ENCODE peak calls at places on chromosomes 3 and 15, in ten cellular contexts. N is cardiac muscle cell, K is fibroblast of lung, B is ascending aorta, F is uterus, S is GM06990, M is mammary epithelial cell, U is GM12878, R is heart left ventricle, H is thoracic aorta. E is an unnamed sample.

GRCh38 chr3:17686613-17687012 is 55.8 kb downstream of the TBC1D5 start:
- DNase-seq in N (peak; percentile 36), K (peak; percentile 15), B (no peak), F (no peak), S (no peak), M (no peak), U (no peak), R (no peak), H (no peak), E (no peak)

GRCh38 chr3:38366082-38366481 is 19.5 kb downstream of the XYLB start:
- DNase-seq in N (no peak), K (no peak), B (no peak), F (no peak), S (no peak), M (peak; percentile 57), U (no peak), R (no peak), H (no peak), E (no peak)

GRCh38 chr15:43370310-43370974 is 401 bp downstream of the ZSCAN29 start:
- DNase-seq in N (peak; percentile 39), K (peak; percentile 36), B (peak; percentile 63), F (no peak), S (no peak), M (peak; percentile 12), U (no peak), R (no peak), H (no peak), E (no peak)

GRCh38 chr3:47577583-47578118 is 1.0 kb downstream of the CSPG5 start:
- DNase-seq in N (no peak), K (no peak), B (peak; percentile 63), F (peak; percentile 19), S (no peak), M (no peak), U (no peak), R (no peak), H (no peak), E (peak; percentile 67)

GRCh38 chr3:8494332-8494731 is 7.3 kb upstream of the LMCD1 start:
- DNase-seq in N (no peak), K (no peak), B (no peak), F (no peak), S (no peak), M (no peak), U (no peak), R (no peak), H (no peak), E (no peak)

GRCh38 chr3:197309528-197310361 is 11.3 kb upstream of the DLG1 start:
- DNase-seq in N (peak; percentile 93), K (peak; percentile 95), B (no peak), F (no peak), S (no peak), M (peak; percentile 84), U (no peak), R (no peak), H (no peak), E (no peak)

GRCh38 chr15:69524296-69524695 is 71.7 kb downstream of the RPLP1 start:
- DNase-seq in N (no peak), K (no peak), B (no peak), F (no peak), S (no peak), M (no peak), U (no peak), R (no peak), H (no peak), E (no peak)

GRCh38 chr3:28326458-28326926 is 22.0 kb upstream of the ZCWPW2 start:
- DNase-seq in N (no peak), K (no peak), B (no peak), F (no peak), S (peak; percentile 9), M (no peak), U (peak; percentile 38), R (no peak), H (no peak), E (no peak)

GRCh38 chr3:189324538-189325138 is 152.9 kb downstream of the TPRG1 start:
- DNase-seq in N (peak; percentile 70), K (peak; percentile 68), B (peak; percentile 65), F (no peak), S (peak; percentile 85), M (peak; percentile 99), U (peak; percentile 94), R (no peak), H (no peak), E (no peak)

GRCh38 chr3:8769088-8769822 is at the start of gene OXTR:
- DNase-seq in N (peak; percentile 84), K (peak; percentile 69), B (peak; percentile 67), F (peak; percentile 61), S (peak; percentile 84), M (peak; percentile 70), U (no peak), R (peak; percentile 84), H (no peak), E (no peak)

GRCh38 chr15:63598467-63599400 is 1.5 kb downstream of the FBXL22 start:
- DNase-seq in N (peak; percentile 9), K (peak; percentile 26), B (peak; percentile 84), F (peak; percentile 56), S (no peak), M (no peak), U (no peak), R (no peak), H (no peak), E (peak; percentile 49)

GRCh38 chr3:129022995-129023332 is 21.9 kb downstream of the EFCC1 start:
- DNase-seq in N (no peak), K (no peak), B (no peak), F (no peak), S (no peak), M (no peak), U (no peak), R (no peak), H (no peak), E (no peak)

GRCh38 chr3:129023909-129024308 is 22.8 kb downstream of the EFCC1 start:
- DNase-seq in N (no peak), K (peak; percentile 31), B (no peak), F (no peak), S (no peak), M (no peak), U (no peak), R (no peak), H (no peak), E (no peak)

GRCh38 chr3:129021140-129021551 is 20.0 kb downstream of the EFCC1 start:
- DNase-seq in N (no peak), K (peak; percentile 74), B (no peak), F (no peak), S (no peak), M (no peak), U (no peak), R (no peak), H (no peak), E (no peak)

GRCh38 chr3:129020691-129021090 is 19.6 kb downstream of the EFCC1 start:
- DNase-seq in N (no peak), K (no peak), B (no peak), F (no peak), S (no peak), M (no peak), U (no peak), R (no peak), H (no peak), E (no peak)

GRCh38 chr3:129022114-129022994 is 21.2 kb downstream of the EFCC1 start:
- DNase-seq in N (peak; percentile 90), K (peak; percentile 92), B (no peak), F (peak; percentile 84), S (no peak), M (no peak), U (no peak), R (peak; percentile 91), H (no peak), E (peak; percentile 90)
- H3K27me3 ChIP-seq in N (peaks cover 3% of the 10 kb centered on the region), K (peaks cover 14% of the 10 kb centered on the region), B (no peaks in the 10 kb centered on the region), F (no peaks in the 10 kb centered on the region), S (no peaks in the 10 kb centered on the region), M (no peaks in the 10 kb centered on the region), U (no peaks in the 10 kb centered on the region), R (no peaks in the 10 kb centered on the region), H (no peaks in the 10 kb centered on the region), E (no peaks in the 10 kb centered on the region)

GRCh38 chr3:186487819-186488218 is 56.4 kb downstream of the CRYGS start:
- DNase-seq in N (no peak), K (peak; percentile 6), B (no peak), F (no peak), S (no peak), M (no peak), U (no peak), R (no peak), H (no peak), E (no peak)
- TF ChIP-seq CTCF in N (no peak), K (no peak), B (no peak), F (no peak), S (no peak), M (no peak), U (no peak), R (peak; percentile 43), H (no peak), E (no peak)

GRCh38 chr3:55524565-55525244 is 37.6 kb upstream of the WNT5A start:
- DNase-seq in N (peak; percentile 55), K (peak; percentile 31), B (no peak), F (no peak), S (no peak), M (peak; percentile 80), U (no peak), R (no peak), H (no peak), E (no peak)
- H3K27me3 ChIP-seq in N (no peaks in the 10 kb centered on the region), K (no peaks in the 10 kb centered on the region), B (no peaks in the 10 kb centered on the region), F (no peaks in the 10 kb centered on the region), S (no peaks in the 10 kb centered on the region), M (no peaks in the 10 kb centered on the region), U (no peaks in the 10 kb centered on the region), R (peaks cover 8% of the 10 kb centered on the region), H (no peaks in the 10 kb centered on the region), E (peaks cover 3% of the 10 kb centered on the region)

GRCh38 chr15:78419331-78419730 is 18.7 kb upstream of the IREB2 start:
- DNase-seq in N (no peak), K (no peak), B (no peak), F (no peak), S (no peak), M (no peak), U (no peak), R (no peak), H (no peak), E (no peak)

GRCh38 chr15:78418239-78418638 is 19.8 kb upstream of the IREB2 start:
- DNase-seq in N (no peak), K (no peak), B (no peak), F (no peak), S (no peak), M (no peak), U (no peak), R (no peak), H (no peak), E (no peak)

GRCh38 chr15:78414608-78415250 is 23.3 kb upstream of the IREB2 start:
- DNase-seq in N (no peak), K (no peak), B (no peak), F (no peak), S (no peak), M (no peak), U (no peak), R (no peak), H (no peak), E (no peak)

GRCh38 chr15:78418681-78419080 is 19.3 kb upstream of the IREB2 start:
- DNase-seq in N (no peak), K (no peak), B (no peak), F (no peak), S (no peak), M (no peak), U (no peak), R (no peak), H (no peak), E (no peak)

DNA sequence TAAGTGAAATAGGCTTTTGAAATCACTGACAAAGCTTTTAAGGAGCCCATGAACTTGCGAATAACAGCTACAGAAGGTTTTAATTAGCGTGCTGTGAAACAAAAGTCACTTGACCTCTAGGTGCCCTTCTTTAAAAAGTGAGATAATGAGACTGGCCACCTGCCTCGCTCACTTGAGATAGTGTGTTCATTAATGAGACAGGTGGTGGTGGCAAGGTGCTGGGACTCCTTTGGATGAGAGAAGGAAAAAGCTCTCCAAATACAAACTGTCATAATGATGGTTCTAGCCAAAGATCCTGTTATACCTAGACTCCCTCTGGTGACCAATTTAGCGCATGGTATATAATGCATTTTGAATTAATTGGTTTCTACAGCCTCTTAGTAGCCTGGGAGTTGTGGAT is 22.7 kb upstream of the IREB2 start:
- DNase-seq in N (peak; percentile 47), K (peak; percentile 30), B (no peak), F (no peak), S (no peak), M (peak; percentile 22), U (no peak), R (no peak), H (no peak), E (no peak)
- TF ChIP-seq CTCF in N (peak; percentile 46), K (peak; percentile 10), B (no peak), F (no peak), S (no peak), M (peak; percentile 16), U (no peak), R (peak; percentile 30), H (no peak), E (peak; percentile 20)